ENCODE peak calls at places on chromosomes 11 and 22, in six cellular contexts. B is HL-60, S is cardiac muscle cell, N is breast epithelium, H is fibroblast of mammary gland, G is cardiac fibroblast. T is an unnamed sample.

GRCh38 chr22:23182289-23183106 is 2.2 kb downstream of the BCR start:
- DNase-seq in H (no peak), S (peak), N (no peak), G (no peak), B (no peak), T (peak)

GRCh38 chr11:9973921-9974320 is 310.0 kb downstream of the SWAP70 start:
- DNase-seq in B (no peak), H (no peak), G (no peak), S (no peak), N (no peak), T (no peak)

GRCh38 chr22:35135165-35135564 is 69.2 kb downstream of the ISX start:
- DNase-seq in G (no peak), S (peak), B (no peak), H (no peak), N (no peak), T (no peak)

GRCh38 chr22:41992496-41992895 is 6.1 kb upstream of the WBP2NL start:
- DNase-seq in G (no peak), B (no peak), S (no peak), N (peak), H (no peak), T (no peak)

GRCh38 chr11:44623321-44623715 is 57.9 kb downstream of the CD82 start:
- DNase-seq in S (no peak), H (no peak), G (no peak), B (no peak), N (no peak), T (no peak)

GRCh38 chr11:132941761-132942160 is 590.5 kb downstream of the OPCML start:
- DNase-seq in N (no peak), G (no peak), S (no peak), B (no peak), H (no peak), T (no peak)

GRCh38 chr11:20081336-20081735 is 78.9 kb downstream of the DBX1 start:
- DNase-seq in H (no peak), B (no peak), G (no peak), S (no peak), N (no peak), T (no peak)

GRCh38 chr22:34111210-34111824 is 191.0 kb upstream of the LARGE1 start:
- DNase-seq in N (no peak), S (peak), G (peak), H (peak), B (peak), T (peak)

GRCh38 chr11:17972987-17973386 is 39.9 kb downstream of the SERGEF start:
- DNase-seq in B (no peak), N (no peak), H (peak), G (peak), S (peak), T (peak)

GRCh38 chr11:27820249-27820648 is 120.0 kb upstream of the BDNF start:
- DNase-seq in G (peak), S (no peak), H (no peak), B (no peak), N (no peak), T (peak)

GRCh38 chr11:84687433-84687832 is 939.7 kb downstream of the DLG2 start:
- DNase-seq in B (no peak), N (no peak), H (no peak), S (no peak), G (no peak), T (peak)

GRCh38 chr22:23796461-23796860 is 9.7 kb downstream of the SMARCB1 start:
- DNase-seq in G (no peak), N (no peak), B (no peak), H (peak), S (no peak), T (no peak)

GRCh38 chr11:82676483-82677094 is 57.1 kb downstream of the FAM181B start:
- DNase-seq in H (no peak), G (no peak), N (no peak), S (no peak), B (no peak), T (peak)

GRCh38 chr11:2211113-2211971 is 39.7 kb upstream of the TH start:
- DNase-seq in S (no peak), B (no peak), G (no peak), H (no peak), N (peak), T (no peak)

GRCh38 chr11:7079545-7080135 is 9.2 kb upstream of the RBMXL2 start:
- DNase-seq in H (no peak), N (no peak), S (no peak), B (no peak), G (no peak), T (no peak)

GRCh38 chr11:133082851-133083488 is 449.3 kb downstream of the OPCML start:
- DNase-seq in S (peak), N (no peak), B (peak), H (peak), G (peak), T (no peak)

GRCh38 chr22:46829140-46829891 is 66.9 kb downstream of the TBC1D22A start:
- DNase-seq in N (no peak), H (peak), G (peak), S (no peak), B (no peak), T (peak)

GRCh38 chr22:40401532-40401931 is 31.1 kb downstream of the SGSM3 start:
- DNase-seq in B (no peak), N (no peak), H (no peak), G (no peak), S (no peak), T (no peak)

GRCh38 chr11:132632641-132633124 is 899.6 kb downstream of the OPCML start:
- DNase-seq in B (no peak), G (peak), N (no peak), S (no peak), H (peak), T (peak)

GRCh38 chr22:38935023-38935422 is 22.4 kb upstream of the APOBEC3A start:
- DNase-seq in H (no peak), B (no peak), G (no peak), N (peak), S (no peak), T (peak)

GRCh38 chr22:42324991-42325710 is 54.7 kb upstream of the TCF20 start:
- DNase-seq in N (no peak), H (no peak), B (no peak), G (no peak), S (no peak), T (no peak)

GRCh38 chr11:20388096-20389055 is 860 bp downstream of the PRMT3 start:
- DNase-seq in G (peak), B (no peak), S (peak), H (peak), N (no peak), T (peak)

GRCh38 chr11:123430736-123431356 is 777 bp downstream of the GRAMD1B start:
- DNase-seq in B (peak), H (no peak), N (no peak), S (peak), G (peak), T (peak)

GRCh38 chr11:95716266-95716665 is 73.3 kb downstream of the FAM76B start:
- DNase-seq in N (no peak), B (no peak), H (peak), G (peak), S (no peak), T (no peak)

GRCh38 chr22:33835196-33835788 is 85.0 kb downstream of the LARGE1 start:
- DNase-seq in H (no peak), N (no peak), S (no peak), B (no peak), G (no peak), T (no peak)

GRCh38 chr11:43547900-43548381 is 132.6 kb upstream of the HSD17B12 start:
- DNase-seq in B (no peak), H (peak), N (no peak), G (no peak), S (peak), T (no peak)

GRCh38 chr11:76588455-76589325 is 81.9 kb downstream of the LRRC32 start:
- DNase-seq in S (no peak), N (no peak), G (peak), H (no peak), B (peak), T (no peak)

GRCh38 chr11:29255401-29255800 is 761.4 kb downstream of the KCNA4 start:
- DNase-seq in B (no peak), N (no peak), G (peak), H (no peak), S (no peak), T (no peak)

GRCh38 chr11:76234704-76235232 is 28.5 kb upstream of the WNT11 start:
- DNase-seq in N (no peak), H (peak), S (no peak), B (no peak), G (no peak), T (peak)

GRCh38 chr11:34086554-34087278 is 18.7 kb upstream of the NAT10 start:
- DNase-seq in G (peak), N (no peak), H (peak), B (no peak), S (no peak), T (no peak)

GRCh38 chr11:25992254-25992653 is 339.7 kb upstream of the ANO3 start:
- DNase-seq in B (no peak), H (peak), N (no peak), G (no peak), S (no peak), T (no peak)

GRCh38 chr22:40716116-40716515 is 36.8 kb downstream of the MCHR1 start:
- DNase-seq in N (no peak), G (no peak), B (no peak), S (no peak), H (no peak), T (no peak)

GRCh38 chr22:43481528-43482309 is 69.9 kb downstream of the MPPED1 start:
- DNase-seq in S (peak), H (no peak), N (no peak), G (no peak), B (peak), T (no peak)

GRCh38 chr22:23207786-23208325 is 27.5 kb downstream of the BCR start:
- DNase-seq in H (no peak), G (no peak), B (no peak), N (no peak), S (no peak), T (no peak)

DNA sequence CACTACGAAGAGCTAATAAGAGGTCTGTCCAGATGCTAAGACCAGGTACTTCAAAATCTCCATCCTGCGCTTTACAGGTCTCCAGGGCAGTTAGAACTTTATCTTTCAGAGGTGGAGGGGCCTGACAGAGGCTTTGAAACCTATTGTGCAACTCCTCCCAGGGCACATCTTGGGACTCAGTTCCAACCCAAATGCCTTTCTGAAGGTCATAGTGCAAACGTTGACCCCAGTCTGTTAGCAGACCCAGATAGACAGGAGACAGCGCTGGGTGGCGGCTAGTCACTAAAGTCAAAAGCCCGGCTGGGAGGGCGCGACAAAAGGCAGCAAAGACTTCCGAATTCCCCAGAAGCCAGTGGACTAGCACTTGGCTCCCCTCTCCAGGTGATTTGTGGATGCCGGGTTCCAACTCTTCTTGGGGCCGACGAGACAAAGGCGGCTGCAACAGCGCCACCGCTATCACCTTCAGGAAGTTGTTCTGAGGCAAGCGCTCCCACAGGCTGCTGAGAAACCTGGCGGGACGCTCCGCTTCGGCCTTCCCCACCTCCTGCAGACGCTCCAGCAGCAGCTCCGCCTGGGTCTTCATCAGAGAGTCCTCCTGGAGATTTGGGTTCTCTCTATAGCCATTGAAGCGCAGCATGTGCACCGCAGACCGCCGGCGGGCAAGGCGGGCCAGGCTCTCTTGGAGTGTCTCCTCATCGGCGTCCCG is 728 bp downstream of the FANCF start:
- DNase-seq in S (peak), H (peak), G (peak), B (peak), N (peak), T (peak)
- TF ChIP-seq CTCF in S (peak), H (peak), G (peak), B (peak), N (no peak), T (peak)

GRCh38 chr11:117197516-117198456 is 1.4 kb upstream of the TAGLN start:
- DNase-seq in G (peak), S (peak), B (no peak), H (no peak), N (no peak), T (peak)
- H3K4me3 ChIP-seq in G (peak), S (no peak), B (no peak), H (no peak), N (peak), T (no peak)

GRCh38 chr11:13486926-13487660 is 8.7 kb downstream of the PTH start:
- DNase-seq in S (peak), H (peak), N (no peak), B (no peak), G (peak), T (peak)
- TF ChIP-seq CTCF in S (peak), H (peak), N (no peak), B (peak), G (peak), T (peak)

GRCh38 chr11:117484159-117484558 is 156.5 kb downstream of the CEP164 start:
- DNase-seq in B (no peak), G (no peak), H (no peak), N (no peak), S (no peak), T (no peak)
- H3K4me3 ChIP-seq in B (no peak), G (no peak), H (no peak), N (no peak), S (no peak), T (no peak)

GRCh38 chr11:113572349-113572748 is 97.2 kb upstream of the DRD2 start:
- DNase-seq in B (no peak), S (no peak), G (no peak), N (no peak), H (peak), T (no peak)
- TF ChIP-seq CTCF in B (no peak), S (no peak), G (no peak), N (no peak), H (no peak), T (no peak)

DNA sequence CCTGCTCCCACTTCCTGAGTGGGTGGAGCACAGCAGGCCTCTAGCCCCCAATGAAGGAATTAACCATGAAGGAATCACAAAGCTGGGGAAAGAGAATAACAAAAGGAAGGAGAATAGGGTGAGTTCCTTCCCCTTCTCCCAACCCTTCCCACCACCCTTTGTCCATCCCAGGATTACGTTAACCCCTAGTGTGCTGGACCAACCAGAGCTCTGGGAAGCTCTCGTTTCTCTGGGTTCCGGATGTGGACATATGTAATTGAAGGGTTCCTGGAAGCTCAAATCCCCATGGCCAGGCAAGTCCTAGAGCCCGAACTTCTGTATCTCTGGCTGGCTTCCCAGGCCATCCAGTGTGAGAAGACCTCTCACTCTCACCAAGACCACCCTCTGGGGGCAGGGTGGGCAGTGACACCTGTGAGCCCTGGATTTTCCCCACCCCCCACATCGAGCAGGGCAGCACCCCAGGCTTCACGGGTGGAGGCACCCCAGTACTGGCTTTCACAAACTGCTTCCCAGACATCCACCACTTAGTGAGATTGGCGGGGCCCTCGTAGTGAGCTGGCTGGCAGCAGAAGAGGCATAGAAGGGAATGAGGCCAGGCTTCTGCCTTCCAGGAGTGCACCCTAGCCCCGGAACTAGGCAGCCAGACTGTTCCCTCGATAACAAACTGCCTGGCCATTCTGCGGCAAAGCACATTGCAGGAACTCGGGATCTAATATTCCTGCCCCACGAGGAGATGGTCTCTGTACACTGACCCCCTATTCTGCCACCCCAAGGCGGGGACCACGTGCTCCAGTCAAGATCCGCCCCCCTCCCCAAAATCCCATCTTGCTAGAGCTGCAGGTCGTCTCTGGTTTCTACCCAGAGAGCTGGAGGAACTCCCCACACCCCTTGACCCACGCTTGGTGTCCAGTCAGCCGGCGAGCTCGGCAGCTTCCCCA is 2.1 kb downstream of the NECTIN1 start:
- DNase-seq in N (no peak), B (no peak), S (no peak), G (no peak), H (no peak), T (no peak)
- H3K4me3 ChIP-seq in N (peak), B (peak), S (peak), G (peak), H (peak), T (peak)

DNA sequence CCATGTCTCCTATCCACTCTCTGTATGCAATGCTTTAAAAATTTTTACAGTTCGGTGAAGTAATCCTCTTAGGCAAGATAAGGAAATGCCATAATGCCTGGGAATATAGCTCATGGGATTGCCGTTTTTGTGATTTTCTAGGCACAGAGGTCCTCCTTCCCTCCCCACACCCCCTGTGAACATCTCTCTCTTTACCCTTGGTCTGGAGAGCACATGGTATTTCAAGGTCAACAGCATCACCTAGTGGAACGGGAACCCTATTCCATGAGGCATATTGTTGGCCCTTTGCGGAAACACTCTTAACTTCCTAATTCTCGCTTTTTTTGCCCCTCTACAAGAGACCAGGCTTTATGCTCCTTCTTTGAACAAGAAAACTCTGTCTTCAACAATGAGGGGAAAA is 8.8 kb downstream of the NXPE4 start:
- DNase-seq in B (no peak), G (peak), S (no peak), N (no peak), H (peak), T (no peak)
- TF ChIP-seq CTCF in B (no peak), G (peak), S (peak), N (no peak), H (peak), T (no peak)

GRCh38 chr11:61879152-61879551 is 12.2 kb downstream of the FADS3 start:
- DNase-seq in B (no peak), N (no peak), H (no peak), G (no peak), S (no peak), T (no peak)

GRCh38 chr11:61874460-61874809 is 16.9 kb downstream of the FADS3 start:
- DNase-seq in B (no peak), H (no peak), S (no peak), G (no peak), N (no peak), T (no peak)

GRCh38 chr11:61872935-61873565 is 18.3 kb downstream of the FADS3 start:
- DNase-seq in B (no peak), N (no peak), H (no peak), S (no peak), G (no peak), T (no peak)

GRCh38 chr11:61873588-61874459 is 17.5 kb downstream of the FADS3 start:
- DNase-seq in G (no peak), S (no peak), B (no peak), N (no peak), H (no peak), T (no peak)

DNA sequence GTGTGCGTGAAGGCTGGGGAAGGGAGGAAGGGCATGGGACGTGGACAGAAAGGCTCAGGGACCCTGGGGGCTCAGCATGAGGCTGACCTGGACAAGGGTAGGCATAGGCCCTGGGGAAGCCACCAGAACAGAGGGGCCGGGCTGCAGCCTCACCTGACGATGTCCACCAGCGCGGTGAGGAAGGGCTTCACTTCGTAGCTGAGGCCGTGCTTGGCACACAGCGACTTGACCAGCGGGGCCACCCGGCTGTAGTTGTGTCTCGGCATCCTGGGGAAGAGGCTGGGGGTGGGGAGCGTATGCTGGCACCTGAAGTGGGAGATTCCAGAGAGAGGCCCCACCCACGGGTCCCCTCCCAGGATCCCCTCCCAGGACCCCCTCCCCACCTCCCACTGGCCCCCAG is 15.6 kb downstream of the FADS3 start:
- DNase-seq in H (no peak), S (no peak), N (no peak), B (no peak), G (no peak), T (no peak)
- H3K4me3 ChIP-seq in H (no peak), S (no peak), N (no peak), B (no peak), G (no peak), T (no peak)

DNA sequence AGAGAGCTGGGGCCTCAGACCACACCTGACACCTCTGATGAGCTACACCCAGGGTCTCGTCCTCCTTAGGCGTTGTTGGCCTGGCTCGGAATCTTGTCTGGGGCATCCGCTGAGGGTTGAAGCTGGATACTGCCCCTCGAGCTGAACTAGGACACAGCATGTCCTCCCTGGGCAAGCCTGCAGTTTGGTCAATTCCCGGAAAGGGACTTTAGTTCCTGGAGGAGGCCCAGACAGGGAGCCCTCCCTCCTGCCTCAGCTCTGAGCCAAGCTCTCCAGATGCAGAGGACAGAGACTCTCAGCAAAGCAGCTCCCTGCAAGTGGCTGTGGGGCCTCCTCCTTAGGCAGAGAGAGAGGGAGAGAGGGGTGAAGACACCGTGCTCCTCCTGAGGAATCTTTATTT is 4.9 kb downstream of the APOL3 start:
- DNase-seq in H (peak), N (no peak), B (no peak), G (peak), S (no peak), T (no peak)
- TF ChIP-seq CTCF in H (no peak), N (no peak), B (no peak), G (no peak), S (no peak), T (no peak)

GRCh38 chr11:68978626-68978930 is 2.2 kb downstream of the MRGPRD start:
- DNase-seq in S (no peak), B (no peak), G (no peak), N (no peak), H (no peak), T (no peak)

GRCh38 chr11:68978931-68979591 is 1.7 kb downstream of the MRGPRD start:
- DNase-seq in H (no peak), B (no peak), G (no peak), S (no peak), N (peak), T (no peak)

GRCh38 chr11:68976563-68976962 is 4.2 kb downstream of the MRGPRD start:
- DNase-seq in B (no peak), S (no peak), G (no peak), N (peak), H (peak), T (no peak)

GRCh38 chr11:68976095-68976494 is 4.7 kb downstream of the MRGPRD start:
- DNase-seq in S (no peak), N (peak), G (no peak), B (no peak), H (no peak), T (no peak)

GRCh38 chr11:68977781-68978625 is 2.8 kb downstream of the MRGPRD start:
- DNase-seq in B (no peak), H (no peak), N (peak), S (no peak), G (no peak), T (no peak)
- H3K4me3 ChIP-seq in B (no peak), H (no peak), N (no peak), S (no peak), G (no peak), T (no peak)

T was measured in bronchial epithelial cell.